ENCODE peak calls at places on chromosomes 7 and 10, in eight cellular contexts. N is activated CD4-positive, alpha-beta T cell treated with anti-CD3 and anti-CD28 coated beads for 48 hours; I is left ventricle myocardium superior; R is left lung; G is M059J; T is ELR; B is EL; O is tibial artery. W is an unnamed sample.

GRCh38 chr10:112752268-112752667 is 197.8 kb upstream of the TCF7L2 start:
- DNase-seq in N (no peak), I (no peak), R (no peak), G (no peak), T (no peak), B (peak; percentile 13), O (no peak), W (no peak)

GRCh38 chr7:48421357-48421756 is 250.1 kb downstream of the ABCA13 start:
- DNase-seq in N (no peak), I (no peak), R (no peak), G (peak; percentile 65), T (peak; percentile 19), B (peak; percentile 50), O (no peak), W (no peak)

GRCh38 chr10:50421026-50421719 is 169.9 kb upstream of the ASAH2 start:
- DNase-seq in N (peak; percentile 45), I (no peak), R (peak; percentile 37), G (peak; percentile 47), T (peak; percentile 63), B (peak; percentile 38), O (no peak), W (no peak)

GRCh38 chr10:43304687-43305333 is 37.9 kb upstream of the RASGEF1A start:
- DNase-seq in N (peak; percentile 73), I (peak; percentile 85), R (peak; percentile 81), G (peak; percentile 17), T (peak; percentile 40), B (peak; percentile 53), O (peak; percentile 80), W (peak; percentile 88)

GRCh38 chr10:86362129-86362527 is 4.5 kb downstream of the GRID1 start:
- DNase-seq in N (no peak), I (no peak), R (peak; percentile 10), G (no peak), T (no peak), B (no peak), O (peak; percentile 34), W (peak; percentile 15)

GRCh38 chr7:152145853-152146466 is 120.5 kb downstream of the GALNT11 start:
- DNase-seq in N (peak; percentile 38), I (no peak), R (no peak), G (peak; percentile 61), T (peak; percentile 53), B (peak; percentile 54), O (no peak), W (no peak)

GRCh38 chr10:63887026-63887589 is 365.9 kb downstream of the REEP3 start:
- DNase-seq in N (no peak), I (no peak), R (no peak), G (no peak), T (no peak), B (no peak), O (no peak), W (no peak)

GRCh38 chr10:31947144-31947926 is 18.7 kb upstream of the ARHGAP12 start:
- DNase-seq in N (no peak), I (no peak), R (no peak), G (peak; percentile 73), T (peak; percentile 95), B (peak; percentile 94), O (no peak), W (no peak)

W was measured in Peyer's patch.